ENCODE peak calls at places on chromosome 17, in four cellular contexts. One of them, this sample, is unnamed.

GRCh38 chr17:77566151-77566550 is 392.4 kb upstream of the TNRC6C start:
- DNase-seq in dorsolateral prefrontal cortex: no peak
- DNase-seq in GM20000: no peak
- DNase-seq in D721Med: no peak
- DNase-seq in this sample: no peak

GRCh38 chr17:30599424-30600061 is 122.3 kb downstream of the GOSR1 start:
- DNase-seq in dorsolateral prefrontal cortex: no peak
- DNase-seq in GM20000: no peak
- DNase-seq in D721Med: no peak
- DNase-seq in this sample: no peak

GRCh38 chr17:49971848-49972485 is 3.0 kb downstream of the DLX4 start:
- DNase-seq in D721Med: no peak
- DNase-seq in GM20000: no peak
- DNase-seq in dorsolateral prefrontal cortex: no peak
- DNase-seq in this sample: no peak

GRCh38 chr17:40499551-40500189 is 1.8 kb downstream of the TNS4 start:
- DNase-seq in dorsolateral prefrontal cortex: no peak
- DNase-seq in D721Med: no peak
- DNase-seq in GM20000: no peak
- DNase-seq in this sample: peak; percentile 90

GRCh38 chr17:29642171-29642611 is 19.5 kb upstream of the CORO6 start:
- DNase-seq in D721Med: no peak
- DNase-seq in GM20000: no peak
- DNase-seq in dorsolateral prefrontal cortex: no peak
- DNase-seq in this sample: no peak

GRCh38 chr17:63024716-63025115 is 58.7 kb downstream of the TANC2 start:
- DNase-seq in GM20000: no peak
- DNase-seq in dorsolateral prefrontal cortex: no peak
- DNase-seq in D721Med: no peak
- DNase-seq in this sample: no peak

GRCh38 chr17:63542942-63543821 is 7.1 kb upstream of the DCAF7 start:
- DNase-seq in dorsolateral prefrontal cortex: peak; percentile 7
- DNase-seq in D721Med: no peak
- DNase-seq in GM20000: no peak
- DNase-seq in this sample: no peak

GRCh38 chr17:8057691-8058114 is 18.8 kb downstream of the ALOX15B start:
- DNase-seq in GM20000: peak; percentile 83
- DNase-seq in D721Med: peak; percentile 62
- DNase-seq in dorsolateral prefrontal cortex: no peak
- DNase-seq in this sample: no peak

GRCh38 chr17:64282753-64283080 is 19.7 kb upstream of the TEX2 start:
- DNase-seq in D721Med: no peak
- DNase-seq in dorsolateral prefrontal cortex: no peak
- DNase-seq in GM20000: no peak
- DNase-seq in this sample: no peak

GRCh38 chr17:4074831-4075495 is 67.9 kb downstream of the ZZEF1 start:
- DNase-seq in D721Med: no peak
- DNase-seq in GM20000: peak; percentile 40
- DNase-seq in dorsolateral prefrontal cortex: no peak
- DNase-seq in this sample: no peak

DNA sequence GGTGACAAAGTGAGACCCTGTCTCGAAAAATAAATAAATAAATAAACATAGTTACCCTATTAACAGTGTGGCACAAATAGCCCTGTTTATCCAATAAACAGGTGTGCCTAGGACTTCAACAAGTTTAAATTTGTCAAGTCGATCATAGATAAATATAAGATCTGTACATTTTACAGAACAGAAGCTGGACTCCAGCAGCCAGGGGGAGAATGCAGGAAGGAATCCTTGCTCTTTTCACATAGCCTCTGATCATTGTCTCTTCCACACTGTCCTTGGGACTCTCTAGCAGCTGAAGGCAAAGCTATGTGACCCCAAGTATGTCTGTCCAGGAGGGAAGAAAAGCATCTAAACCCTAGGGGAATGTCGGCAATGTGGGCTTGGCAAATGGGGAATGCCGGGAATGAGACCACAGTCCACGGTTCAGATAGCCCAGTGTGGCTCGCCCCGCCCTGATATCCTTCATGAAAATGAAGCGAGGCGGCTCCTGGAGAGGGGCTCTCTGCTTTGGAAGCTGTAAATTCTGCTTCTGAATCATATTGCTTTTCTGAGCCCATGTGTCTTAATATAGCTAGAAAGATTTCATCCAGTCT is 24.8 kb upstream of the GRB2 start:
- DNase-seq in GM20000: no peak
- DNase-seq in D721Med: no peak
- DNase-seq in dorsolateral prefrontal cortex: no peak
- DNase-seq in this sample: no peak
- TF ChIP-seq CTCF in GM20000: no peak
- TF ChIP-seq CTCF in D721Med: no peak
- TF ChIP-seq CTCF in dorsolateral prefrontal cortex: no peak
- TF ChIP-seq CTCF in this sample: no peak

GRCh38 chr17:79186406-79186805 is 111.8 kb downstream of the ENGASE start:
- DNase-seq in dorsolateral prefrontal cortex: no peak
- DNase-seq in GM20000: no peak
- DNase-seq in D721Med: no peak
- DNase-seq in this sample: no peak
- TF ChIP-seq CTCF in dorsolateral prefrontal cortex: no peak
- TF ChIP-seq CTCF in GM20000: no peak
- TF ChIP-seq CTCF in D721Med: no peak
- TF ChIP-seq CTCF in this sample: no peak

GRCh38 chr17:61736438-61736837 is 126.9 kb downstream of the BRIP1 start:
- DNase-seq in D721Med: no peak
- DNase-seq in GM20000: no peak
- DNase-seq in dorsolateral prefrontal cortex: no peak
- DNase-seq in this sample: no peak
- TF ChIP-seq CTCF in D721Med: no peak
- TF ChIP-seq CTCF in GM20000: no peak
- TF ChIP-seq CTCF in dorsolateral prefrontal cortex: no peak
- TF ChIP-seq CTCF in this sample: no peak

DNA sequence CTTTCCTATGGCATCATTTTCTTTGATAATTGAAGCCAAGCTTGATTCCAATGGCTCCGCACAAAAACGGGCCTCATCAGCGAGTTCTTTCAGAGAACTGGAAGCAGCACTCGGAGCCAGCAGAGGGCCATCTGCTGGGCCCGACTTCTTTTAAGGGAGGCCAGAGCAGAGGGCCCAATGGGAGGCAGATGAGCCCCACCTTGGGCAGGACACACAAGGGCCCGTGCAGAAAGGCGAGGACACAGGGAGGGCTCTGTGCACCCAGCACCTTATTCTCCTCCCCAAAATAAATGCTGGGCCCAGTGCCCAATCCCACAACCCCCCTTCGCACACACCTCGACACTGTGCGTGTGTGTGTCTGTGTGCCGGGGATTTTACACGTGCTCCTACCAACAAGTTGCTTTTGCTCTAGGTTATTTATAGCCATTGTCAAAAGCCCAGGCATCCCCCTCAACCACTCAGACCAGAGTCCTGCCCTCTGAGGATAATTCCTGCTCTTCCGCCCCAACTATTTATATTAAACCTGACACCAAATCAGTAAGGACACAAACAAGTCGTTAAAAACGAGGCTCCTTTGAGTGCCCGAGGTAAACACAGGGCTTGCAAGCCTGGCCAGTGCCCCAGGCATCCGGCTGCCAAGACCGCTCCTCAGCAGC is 6.8 kb downstream of the AXIN2 start:
- DNase-seq in GM20000: no peak
- DNase-seq in dorsolateral prefrontal cortex: no peak
- DNase-seq in D721Med: no peak
- DNase-seq in this sample: peak; percentile 52
- TF ChIP-seq CTCF in GM20000: no peak
- TF ChIP-seq CTCF in dorsolateral prefrontal cortex: peak; percentile 17
- TF ChIP-seq CTCF in D721Med: peak; percentile 7
- TF ChIP-seq CTCF in this sample: peak; percentile 31

DNA sequence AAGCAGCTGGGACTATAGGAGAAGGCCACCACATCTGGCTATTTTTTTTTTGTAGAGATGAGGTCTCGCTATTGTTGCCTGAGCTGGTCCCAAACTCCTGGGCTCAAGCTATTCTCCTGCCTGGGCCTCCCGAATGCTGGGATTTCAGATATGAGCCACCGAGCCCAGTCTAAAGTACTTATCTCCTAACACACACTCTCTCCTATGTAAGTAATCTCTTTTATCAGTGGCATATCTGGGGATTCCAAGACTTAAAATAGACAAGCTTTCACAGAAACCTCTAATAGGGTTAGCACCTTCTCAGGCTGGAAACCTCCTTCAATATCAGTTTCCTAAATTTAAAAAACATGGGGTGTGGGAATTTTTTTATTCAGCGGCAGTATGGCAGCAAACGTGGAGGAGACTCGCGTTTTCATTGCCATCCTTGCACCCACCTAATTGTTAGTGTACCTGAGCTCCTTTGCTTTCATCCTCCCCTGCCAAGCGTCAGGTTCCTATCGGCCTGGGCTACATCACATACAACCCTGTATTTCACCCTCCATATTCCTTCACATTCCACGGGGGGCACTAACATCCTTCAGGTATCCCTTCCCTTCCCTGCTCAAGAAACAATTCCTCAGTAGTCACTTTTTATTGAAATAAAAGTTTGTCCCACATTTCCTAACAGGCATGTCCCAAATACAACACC is 1.1 kb downstream of the EZH1 start:
- DNase-seq in dorsolateral prefrontal cortex: no peak
- DNase-seq in GM20000: no peak
- DNase-seq in D721Med: no peak
- DNase-seq in this sample: no peak
- TF ChIP-seq CTCF in dorsolateral prefrontal cortex: peak; percentile 8
- TF ChIP-seq CTCF in GM20000: no peak
- TF ChIP-seq CTCF in D721Med: no peak
- TF ChIP-seq CTCF in this sample: peak; percentile 19

This sample was measured in uterus.